ENCODE peak calls at places on chromosomes 11 and 22, in four cellular contexts. C is thoracic aorta, H is left lung, Q is pancreas. J is an unnamed sample.

GRCh38 chr11:132920391-132921095 is 611.8 kb downstream of the OPCML start:
- DNase-seq in C (no peak), H (no peak), Q (no peak), J (no peak)

GRCh38 chr22:50303848-50304527 is 3.5 kb downstream of the PLXNB2 start:
- DNase-seq in C (no peak), H (peak), Q (peak), J (no peak)

GRCh38 chr11:58075781-58076180 is 45.0 kb downstream of the OR6Q1 start:
- DNase-seq in C (no peak), H (no peak), Q (no peak), J (no peak)

GRCh38 chr22:26801449-26801848 is 144.1 kb downstream of the MIAT start:
- DNase-seq in C (no peak), H (no peak), Q (no peak), J (no peak)

GRCh38 chr11:77617892-77618291 is 19.7 kb downstream of the CLNS1A start:
- DNase-seq in C (no peak), H (no peak), Q (no peak), J (no peak)

GRCh38 chr11:24400059-24400665 is 96.7 kb upstream of the LUZP2 start:
- DNase-seq in C (no peak), H (no peak), Q (no peak), J (no peak)

GRCh38 chr11:133606122-133606521 is 73.8 kb upstream of the OPCML start:
- DNase-seq in C (no peak), H (no peak), Q (no peak), J (no peak)

GRCh38 chr22:36299911-36300310 is 47.0 kb downstream of the APOL1 start:
- DNase-seq in C (no peak), H (no peak), Q (no peak), J (no peak)

GRCh38 chr11:100445231-100445735 is 241.8 kb upstream of the ARHGAP42 start:
- DNase-seq in C (no peak), H (no peak), Q (peak), J (no peak)

GRCh38 chr11:44016129-44016528 is 31.7 kb upstream of the ACCSL start:
- DNase-seq in C (peak), H (no peak), Q (no peak), J (no peak)

GRCh38 chr11:111797145-111797581 is 31.0 kb upstream of the PPP2R1B start:
- DNase-seq in C (no peak), H (no peak), Q (no peak), J (no peak)

GRCh38 chr11:40280161-40281054 is 1179.0 kb downstream of the LRRC4C start:
- DNase-seq in C (no peak), H (no peak), Q (no peak), J (no peak)

GRCh38 chr22:40739723-40740122 is 60.4 kb downstream of the MCHR1 start:
- DNase-seq in C (no peak), H (no peak), Q (no peak), J (no peak)

GRCh38 chr11:30258679-30259078 is 27.9 kb downstream of the FSHB start:
- DNase-seq in C (no peak), H (no peak), Q (no peak), J (no peak)

GRCh38 chr11:36657610-36658225 is 59.7 kb upstream of the RAG2 start:
- DNase-seq in C (no peak), H (no peak), Q (no peak), J (no peak)

GRCh38 chr11:81444306-81444705 is 1289.4 kb downstream of the FAM181B start:
- DNase-seq in C (no peak), H (no peak), Q (no peak), J (no peak)
- TF ChIP-seq CTCF in C (no peak), H (no peak), Q (no peak), J (no peak)

GRCh38 chr22:45975266-45976161 is 1.4 kb downstream of the WNT7B start:
- DNase-seq in C (no peak), H (no peak), Q (peak), J (no peak)

GRCh38 chr22:45972091-45972867 is 4.7 kb downstream of the WNT7B start:
- DNase-seq in C (no peak), H (no peak), Q (no peak), J (no peak)

GRCh38 chr22:45972868-45973212 is 4.1 kb downstream of the WNT7B start:
- DNase-seq in C (no peak), H (no peak), Q (no peak), J (no peak)

GRCh38 chr22:45976351-45977002 is 485 bp downstream of the WNT7B start:
- DNase-seq in C (no peak), H (no peak), Q (no peak), J (no peak)

GRCh38 chr22:45974498-45974897 is 2.5 kb downstream of the WNT7B start:
- DNase-seq in C (no peak), H (no peak), Q (no peak), J (no peak)
- TF ChIP-seq CTCF in C (no peak), H (no peak), Q (no peak), J (no peak)

GRCh38 chr11:32333335-32333991 is 101.9 kb downstream of the WT1 start:
- DNase-seq in C (no peak), H (peak), Q (peak), J (peak)
- TF ChIP-seq CTCF in C (peak), H (no peak), Q (no peak), J (peak)

GRCh38 chr11:62392506-62392905 is 26.3 kb upstream of the SCGB1A1 start:
- DNase-seq in C (no peak), H (no peak), Q (no peak), J (no peak)

GRCh38 chr11:62390727-62391126 is 28.1 kb upstream of the SCGB1A1 start:
- DNase-seq in C (no peak), H (no peak), Q (no peak), J (no peak)

GRCh38 chr11:62390237-62390636 is 28.6 kb upstream of the SCGB1A1 start:
- DNase-seq in C (no peak), H (no peak), Q (no peak), J (no peak)

GRCh38 chr11:62392944-62393628 is 25.7 kb upstream of the SCGB1A1 start:
- DNase-seq in C (no peak), H (no peak), Q (no peak), J (no peak)

GRCh38 chr11:62391642-62392425 is 27.0 kb upstream of the SCGB1A1 start:
- DNase-seq in C (no peak), H (no peak), Q (no peak), J (no peak)
- TF ChIP-seq CTCF in C (no peak), H (no peak), Q (no peak), J (no peak)

GRCh38 chr11:21321530-21321929 is 652.1 kb downstream of the NELL1 start:
- DNase-seq in C (no peak), H (no peak), Q (no peak), J (no peak)

GRCh38 chr11:21323617-21324016 is 654.2 kb downstream of the NELL1 start:
- DNase-seq in C (no peak), H (no peak), Q (no peak), J (no peak)
- TF ChIP-seq CTCF in C (no peak), H (no peak), Q (no peak), J (no peak)

GRCh38 chr11:113771964-113772363 is 1.5 kb downstream of the ZW10 start:
- DNase-seq in C (no peak), H (no peak), Q (no peak), J (no peak)

GRCh38 chr11:113773092-113773415 is 438 bp downstream of the ZW10 start:
- DNase-seq in C (no peak), H (peak), Q (no peak), J (no peak)

GRCh38 chr11:113773416-113774173 is at the start of gene ZW10:
- DNase-seq in C (peak), H (peak), Q (peak), J (peak)

GRCh38 chr11:113778111-113778910 is 1.3 kb upstream of the CLDN25 start:
- DNase-seq in C (no peak), H (no peak), Q (peak), J (no peak)

GRCh38 chr11:113774174-113774503 is 647 bp upstream of the ZW10 start:
- DNase-seq in C (no peak), H (no peak), Q (no peak), J (no peak)
- TF ChIP-seq CTCF in C (no peak), H (no peak), Q (no peak), J (no peak)

DNA sequence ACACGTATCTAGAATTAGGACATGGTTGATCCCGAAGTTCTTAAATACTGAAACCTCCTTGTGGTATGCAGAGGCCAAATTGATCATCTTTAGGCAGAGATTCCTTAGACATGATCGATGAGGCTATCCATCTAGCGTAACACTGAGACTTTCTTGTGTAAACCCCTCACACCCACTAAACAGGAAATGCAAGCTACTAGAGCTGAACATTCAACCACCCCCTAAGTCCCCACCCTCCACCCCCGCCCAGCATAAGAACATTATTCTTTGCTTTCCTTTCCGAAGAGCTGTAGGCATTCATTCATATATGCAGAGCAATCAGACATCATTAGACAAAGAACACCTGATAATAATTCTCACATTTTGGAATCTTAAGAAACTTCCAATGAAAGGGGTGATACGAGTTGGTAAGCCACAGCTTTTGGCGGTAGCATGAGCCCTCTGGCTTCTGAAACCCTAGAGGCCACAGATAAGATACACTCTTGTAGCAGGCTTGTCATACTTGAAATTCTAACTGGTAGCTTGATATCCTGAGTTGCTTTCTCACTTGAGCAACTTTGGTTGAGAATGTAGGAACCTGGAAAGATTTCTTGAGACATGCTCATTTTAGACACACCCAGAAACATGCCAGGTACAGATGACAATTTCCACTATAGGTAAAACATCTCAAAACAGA is 42.2 kb downstream of the FLI1 start:
- DNase-seq in C (no peak), H (no peak), Q (no peak), J (no peak)
- TF ChIP-seq CTCF in C (no peak), H (no peak), Q (no peak), J (no peak)